ENCODE peak calls at places on chromosomes 1 and 21, in eight cellular contexts. G is choroid plexus epithelial cell, N is ovary, F is glutamatergic neuron, Z is upper lobe of right lung, V is nephron progenitor cell, P is fibroblast of lung, W is H9. L is an unnamed sample.

GRCh38 chr1:154410185-154410827 is 5.2 kb downstream of the IL6R start:
- DNase-seq in W (no peak), P (no peak), F (no peak), N (no peak), G (no peak), Z (peak), V (no peak), L (no peak)

GRCh38 chr21:38346286-38346685 is 89.5 kb downstream of the KCNJ15 start:
- DNase-seq in V (no peak), G (no peak), Z (no peak), N (no peak), P (no peak), W (no peak), F (no peak), L (no peak)

GRCh38 chr1:232207089-232207723 is 422.7 kb downstream of the SIPA1L2 start:
- DNase-seq in Z (no peak), V (no peak), G (no peak), N (no peak), W (no peak), P (no peak), F (no peak), L (no peak)

GRCh38 chr1:67390041-67390887 is 39.9 kb downstream of the SERBP1 start:
- DNase-seq in F (no peak), W (no peak), N (no peak), V (no peak), G (peak), P (no peak), Z (no peak), L (no peak)

GRCh38 chr1:150192012-150192411 is 42.3 kb downstream of the PLEKHO1 start:
- DNase-seq in F (no peak), G (peak), W (no peak), Z (no peak), V (no peak), P (no peak), N (no peak), L (no peak)

GRCh38 chr1:193537266-193538003 is 351.0 kb upstream of the B3GALT2 start:
- DNase-seq in N (no peak), V (no peak), F (no peak), P (no peak), Z (no peak), G (no peak), W (no peak), L (no peak)

GRCh38 chr21:40208206-40208950 is 341.1 kb downstream of the PCP4 start:
- DNase-seq in V (no peak), N (no peak), G (no peak), Z (no peak), P (no peak), F (no peak), W (no peak), L (no peak)

GRCh38 chr1:168786476-168787330 is 57.7 kb upstream of the DPT start:
- DNase-seq in P (no peak), V (no peak), N (no peak), Z (no peak), F (no peak), W (no peak), G (peak), L (no peak)

GRCh38 chr1:37851782-37852210 is 7.6 kb downstream of the MTF1 start:
- DNase-seq in F (no peak), G (peak), V (no peak), Z (no peak), P (peak), N (no peak), W (no peak), L (no peak)

GRCh38 chr21:34930971-34931370 is 118.1 kb downstream of the RUNX1 start:
- DNase-seq in Z (no peak), G (peak), F (no peak), P (no peak), W (no peak), V (no peak), N (no peak), L (no peak)

GRCh38 chr1:208510192-208510952 is 266.2 kb upstream of the PLXNA2 start:
- DNase-seq in N (no peak), W (no peak), P (peak), F (no peak), G (peak), Z (no peak), V (no peak), L (no peak)

GRCh38 chr1:119648620-119649004 is 546 bp upstream of the ZNF697 start:
- DNase-seq in N (no peak), Z (no peak), F (no peak), P (no peak), G (no peak), V (no peak), W (no peak), L (no peak)

GRCh38 chr1:204366759-204367158 is 7.0 kb upstream of the PLEKHA6 start:
- DNase-seq in P (no peak), F (peak), N (no peak), V (no peak), G (no peak), W (peak), Z (no peak), L (no peak)
- TF ChIP-seq CTCF in P (peak), F (no peak), N (no peak), V (peak), G (peak), W (peak), Z (peak), L (peak)

GRCh38 chr1:62904537-62904936 is 120.6 kb downstream of the ATG4C start:
- DNase-seq in P (no peak), N (no peak), G (no peak), F (no peak), W (no peak), V (no peak), Z (no peak), L (no peak)

GRCh38 chr1:62903522-62903921 is 119.6 kb downstream of the ATG4C start:
- DNase-seq in F (no peak), V (no peak), N (no peak), W (no peak), Z (no peak), P (no peak), G (no peak), L (no peak)

GRCh38 chr1:62900566-62900965 is 116.6 kb downstream of the ATG4C start:
- DNase-seq in V (no peak), Z (no peak), P (no peak), F (no peak), W (no peak), N (no peak), G (no peak), L (no peak)

GRCh38 chr1:62905309-62905708 is 121.4 kb downstream of the ATG4C start:
- DNase-seq in F (no peak), N (no peak), G (no peak), Z (no peak), W (no peak), V (no peak), P (no peak), L (no peak)

GRCh38 chr1:62901650-62902049 is 117.7 kb downstream of the ATG4C start:
- DNase-seq in Z (no peak), P (no peak), G (no peak), W (no peak), F (no peak), N (no peak), V (no peak), L (no peak)
- TF ChIP-seq CTCF in Z (no peak), P (no peak), G (no peak), W (no peak), F (no peak), N (no peak), V (no peak), L (no peak)

GRCh38 chr1:51732701-51733425 is 116.0 kb downstream of the OSBPL9 start:
- DNase-seq in F (no peak), V (no peak), G (no peak), W (no peak), P (no peak), N (no peak), Z (no peak), L (no peak)
- TF ChIP-seq CTCF in F (no peak), V (no peak), G (no peak), W (no peak), P (no peak), N (no peak), Z (no peak), L (no peak)

GRCh38 chr1:17233675-17234074 is 15.2 kb upstream of the PADI3 start:
- DNase-seq in P (peak), Z (peak), V (no peak), W (no peak), N (no peak), F (no peak), G (peak), L (no peak)
- TF ChIP-seq CTCF in P (no peak), Z (no peak), V (no peak), W (no peak), N (no peak), F (no peak), G (no peak), L (no peak)

GRCh38 chr1:173868266-173869107 is at the start of gene ZBTB37:
- DNase-seq in F (peak), N (no peak), Z (peak), G (peak), V (peak), P (no peak), W (peak), L (peak)
- TF ChIP-seq CTCF in F (no peak), N (no peak), Z (no peak), G (no peak), V (no peak), P (no peak), W (no peak), L (no peak)

GRCh38 chr1:88557044-88557443 is 127.0 kb upstream of the PKN2 start:
- DNase-seq in N (no peak), Z (no peak), F (no peak), W (no peak), G (no peak), V (no peak), P (no peak), L (no peak)

GRCh38 chr1:88549536-88549935 is 134.5 kb upstream of the PKN2 start:
- DNase-seq in V (no peak), Z (no peak), F (no peak), G (peak), N (no peak), P (peak), W (no peak), L (no peak)

DNA sequence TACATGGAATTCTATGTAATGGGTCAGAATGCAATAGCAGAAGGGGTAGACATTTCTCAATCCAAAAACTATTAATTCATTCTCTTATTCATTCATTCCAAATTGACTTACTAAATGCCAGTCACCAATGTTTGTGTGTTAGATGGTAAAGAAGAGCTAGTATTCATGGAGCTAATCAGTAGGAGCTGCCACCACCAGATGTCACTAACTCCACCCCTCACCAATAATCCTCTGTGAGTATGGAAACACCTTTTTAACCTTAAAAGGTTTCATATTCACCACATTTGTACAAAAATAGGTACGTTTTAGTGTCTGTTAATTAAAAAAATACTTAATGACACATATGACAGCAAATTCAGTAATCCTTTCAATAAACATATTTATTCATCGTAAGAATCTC is 131.8 kb upstream of the PKN2 start:
- DNase-seq in F (no peak), G (no peak), P (no peak), W (no peak), N (no peak), V (no peak), Z (no peak), L (no peak)
- TF ChIP-seq CTCF in F (no peak), G (no peak), P (no peak), W (peak), N (no peak), V (no peak), Z (no peak), L (peak)

GRCh38 chr1:116064616-116065015 is 46.6 kb upstream of the MAB21L3 start:
- DNase-seq in N (no peak), W (no peak), Z (no peak), G (peak), V (no peak), F (no peak), P (peak), L (no peak)
- TF ChIP-seq CTCF in N (no peak), W (no peak), Z (no peak), G (no peak), V (no peak), F (no peak), P (no peak), L (no peak)

DNA sequence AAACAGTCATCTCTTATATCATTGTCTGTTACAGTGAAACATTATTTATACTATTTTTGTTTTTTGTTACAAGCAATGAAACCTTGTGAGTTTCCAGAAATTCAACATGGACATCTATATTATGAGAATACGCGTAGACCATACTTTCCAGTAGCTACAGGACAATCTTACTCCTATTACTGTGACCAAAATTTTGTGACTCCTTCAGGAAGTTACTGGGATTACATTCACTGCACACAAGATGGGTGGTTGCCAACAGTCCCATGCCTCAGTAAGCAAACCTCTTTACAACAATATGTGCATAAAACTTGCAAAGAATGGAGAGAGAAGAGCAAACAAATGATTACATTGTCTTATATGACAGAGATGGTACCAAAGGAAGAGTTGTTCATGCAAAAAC is 22.4 kb downstream of the CFHR4 start:
- DNase-seq in V (no peak), N (no peak), W (no peak), P (no peak), F (no peak), G (peak), Z (no peak), L (no peak)
- TF ChIP-seq CTCF in V (peak), N (no peak), W (peak), P (no peak), F (peak), G (no peak), Z (no peak), L (no peak)

DNA sequence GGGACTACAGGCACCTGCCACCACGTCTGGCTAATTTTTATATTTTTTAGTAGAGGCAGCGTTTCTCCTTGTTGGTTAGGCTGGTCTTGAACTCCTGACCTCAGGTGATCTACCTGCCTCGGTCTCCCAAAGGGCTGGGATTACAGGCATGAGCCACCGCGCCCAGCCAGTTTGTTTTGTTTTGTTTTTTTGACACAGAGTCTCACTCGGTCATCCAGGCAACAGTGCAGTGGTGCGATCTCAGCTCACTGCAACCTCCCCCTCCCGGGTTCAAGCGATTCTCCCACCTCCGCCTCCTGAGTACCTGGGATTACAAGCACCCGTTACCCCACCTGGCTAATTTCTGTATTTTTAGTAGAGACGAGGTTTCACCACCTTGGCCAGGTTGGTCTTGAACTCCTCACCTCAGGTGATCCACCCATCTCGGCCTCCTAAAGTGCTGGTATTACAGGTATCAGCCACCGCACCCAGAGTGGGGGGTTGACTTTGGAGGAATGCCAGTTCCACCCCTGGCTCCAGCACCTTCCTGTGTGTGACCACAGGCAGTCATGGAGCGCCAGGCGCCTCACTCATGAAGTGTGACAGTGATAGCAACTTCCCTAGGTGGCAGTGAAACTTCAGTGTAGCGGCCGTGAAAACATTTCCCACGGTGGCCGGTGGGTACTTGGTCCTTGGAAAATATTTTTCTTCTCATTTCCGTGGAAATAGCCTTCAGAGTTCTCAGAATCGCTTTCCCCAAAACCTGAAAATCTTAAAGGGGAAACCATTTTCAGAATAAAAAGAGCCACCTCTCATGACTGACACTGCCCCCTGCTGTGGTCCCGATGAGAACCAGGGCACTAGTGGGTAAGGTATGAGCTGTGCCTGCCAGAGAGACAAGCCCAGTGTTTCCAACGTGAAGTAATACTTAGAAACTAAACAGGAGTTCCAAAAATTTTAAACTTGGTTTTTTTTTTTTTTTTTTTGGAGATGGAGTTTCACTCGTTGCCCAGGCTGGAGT is 48.6 kb downstream of the WDR4 start:
- DNase-seq in Z (peak), P (no peak), N (no peak), F (no peak), V (no peak), W (no peak), G (no peak), L (no peak)
- TF ChIP-seq CTCF in Z (peak), P (no peak), N (no peak), F (no peak), V (no peak), W (no peak), G (no peak), L (no peak)

L was measured in D721Med.